ENCODE peak calls at places on chromosomes 11 and 22, in four cellular contexts. G is K562, S is HepG2, R is HCT116. Z is an unnamed sample.

GRCh38 chr22:49451070-49451840 is 376.4 kb downstream of the BRD1 start:
- DNase-seq in S (no peak), R (no peak), G (no peak), Z (no peak)

GRCh38 chr11:61037694-61038093 is 64.6 kb upstream of the CD5 start:
- DNase-seq in G (no peak), S (no peak), R (no peak), Z (no peak)

GRCh38 chr11:62721994-62722393 is 5.3 kb downstream of the HNRNPUL2 start:
- DNase-seq in S (peak; percentile 80), G (no peak), R (no peak), Z (no peak)

GRCh38 chr11:31804439-31805036 is 6.6 kb downstream of the PAX6 start:
- DNase-seq in S (no peak), R (no peak), G (no peak), Z (peak; percentile 74)

GRCh38 chr11:115409691-115410220 is 94.5 kb downstream of the CADM1 start:
- DNase-seq in G (no peak), S (peak; percentile 94), R (no peak), Z (no peak)

GRCh38 chr11:88174627-88175003 is 628 bp downstream of the RAB38 start:
- DNase-seq in S (no peak), R (peak; percentile 45), G (no peak), Z (no peak)

GRCh38 chr11:82854242-82854641 is 46.0 kb downstream of the PRCP start:
- DNase-seq in S (no peak), R (no peak), G (no peak), Z (no peak)

GRCh38 chr22:46538816-46539163 is 1.4 kb upstream of the CELSR1 start:
- DNase-seq in S (no peak), G (no peak), R (no peak), Z (no peak)

GRCh38 chr22:43226368-43226979 is 39.5 kb upstream of the TTLL12 start:
- DNase-seq in G (peak; percentile 34), S (peak; percentile 23), R (no peak), Z (peak; percentile 51)

GRCh38 chr11:30317030-30317429 is 5.9 kb upstream of the ARL14EP start:
- DNase-seq in R (no peak), S (no peak), G (no peak), Z (no peak)

GRCh38 chr22:48520888-48521600 is 1306.6 kb downstream of the BRD1 start:
- DNase-seq in R (no peak), G (no peak), S (no peak), Z (no peak)

GRCh38 chr11:34770111-34770510 is 146.1 kb downstream of the APIP start:
- DNase-seq in S (no peak), R (no peak), G (no peak), Z (no peak)

GRCh38 chr11:117146521-117146920 is 2.4 kb downstream of the PAFAH1B2 start:
- DNase-seq in S (no peak), R (no peak), G (no peak), Z (no peak)

GRCh38 chr11:122703541-122704272 is 48.2 kb downstream of the UBASH3B start:
- DNase-seq in R (no peak), G (no peak), S (no peak), Z (no peak)

GRCh38 chr11:76891285-76891684 is 30.6 kb downstream of the ACER3 start:
- DNase-seq in R (no peak), S (no peak), G (no peak), Z (no peak)

GRCh38 chr22:40423246-40423753 is 52.9 kb downstream of the SGSM3 start:
- DNase-seq in R (no peak), S (no peak), G (no peak), Z (no peak)

GRCh38 chr11:11446967-11447366 is 93.9 kb upstream of the CSNK2A3 start:
- DNase-seq in S (no peak), G (no peak), R (no peak), Z (no peak)

GRCh38 chr11:11448626-11449025 is 95.6 kb upstream of the CSNK2A3 start:
- DNase-seq in R (no peak), G (no peak), S (no peak), Z (no peak)

GRCh38 chr11:11451501-11452005 is 98.5 kb upstream of the CSNK2A3 start:
- DNase-seq in S (peak; percentile 82), G (no peak), R (peak; percentile 46), Z (no peak)

GRCh38 chr11:11449327-11449726 is 96.3 kb upstream of the CSNK2A3 start:
- DNase-seq in R (no peak), G (no peak), S (no peak), Z (no peak)

DNA sequence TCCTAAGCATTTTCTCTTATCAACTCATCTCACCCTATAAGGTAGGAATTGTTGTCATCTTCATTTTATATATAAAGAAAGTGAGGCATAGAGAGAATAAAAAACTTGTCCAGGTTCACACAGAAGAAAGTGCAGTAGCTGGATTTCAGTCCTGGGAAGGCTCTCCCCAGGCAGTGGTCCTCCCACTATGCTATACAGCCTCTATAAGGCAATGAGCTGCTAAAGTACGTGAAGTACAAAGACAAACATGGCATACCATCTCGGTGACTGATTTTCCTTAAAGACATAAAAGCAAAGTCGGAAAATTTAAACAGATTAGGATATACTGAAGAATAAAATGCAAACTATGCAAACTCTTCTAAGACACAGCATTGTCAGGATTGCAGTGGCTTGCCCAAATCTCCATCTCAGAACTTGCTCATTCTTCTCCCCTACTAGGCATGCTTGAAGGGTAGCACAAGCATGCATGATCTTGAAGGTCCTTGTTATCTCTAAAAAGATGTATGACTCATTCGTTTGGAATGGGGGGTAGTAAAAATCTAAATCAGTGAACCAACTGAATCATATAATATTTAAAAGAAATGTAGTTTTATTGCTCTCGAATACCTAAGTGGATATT is 97.8 kb upstream of the CSNK2A3 start:
- DNase-seq in G (no peak), S (no peak), R (peak; percentile 26), Z (no peak)
- TF ChIP-seq FOSL1 in G (peak; percentile 29), S (no peak), R (peak; percentile 43), Z (no peak)

DNA sequence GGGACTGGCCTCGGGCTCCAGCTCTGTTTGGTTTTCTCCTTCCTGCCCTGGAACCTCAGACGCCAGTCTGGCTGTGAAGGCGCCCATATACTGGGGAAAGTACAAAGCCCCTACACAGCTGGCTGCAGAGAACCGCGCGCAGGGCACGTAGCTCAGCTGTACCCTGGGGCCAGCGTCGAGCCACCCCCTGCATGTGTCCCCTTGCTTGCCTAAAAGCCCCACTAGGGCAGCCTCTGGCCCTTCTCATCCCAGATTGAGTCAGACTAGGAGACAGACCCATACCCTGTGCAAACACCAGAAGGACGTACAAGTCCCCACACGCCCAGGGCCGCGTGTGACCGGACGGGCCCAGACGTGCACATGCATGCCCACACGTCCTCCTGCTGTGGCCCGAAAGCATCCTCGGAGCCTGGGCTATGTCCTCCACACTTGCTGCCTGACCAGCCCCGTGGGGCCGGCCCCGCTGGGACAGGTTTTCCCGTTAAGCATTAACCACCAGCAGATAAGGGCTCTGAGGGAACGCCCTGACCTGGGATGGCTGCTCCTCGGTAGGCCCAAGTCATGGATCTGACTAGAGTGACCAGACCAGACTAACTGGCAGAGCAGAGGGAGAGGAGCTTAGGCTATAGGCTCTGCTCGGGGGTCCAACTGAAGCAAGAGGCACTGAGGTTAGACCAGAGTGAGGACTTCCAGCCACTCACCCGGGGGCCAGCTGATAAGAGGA is 4.1 kb upstream of the SYT8 start:
- DNase-seq in G (no peak), S (peak; percentile 74), R (no peak), Z (no peak)
- H3K4me1 ChIP-seq in G (peaks cover 42% of the 10 kb centered on the region), S (peaks cover 92% of the 10 kb centered on the region), R (peaks cover 69% of the 10 kb centered on the region), Z (no peaks in the 10 kb centered on the region)

DNA sequence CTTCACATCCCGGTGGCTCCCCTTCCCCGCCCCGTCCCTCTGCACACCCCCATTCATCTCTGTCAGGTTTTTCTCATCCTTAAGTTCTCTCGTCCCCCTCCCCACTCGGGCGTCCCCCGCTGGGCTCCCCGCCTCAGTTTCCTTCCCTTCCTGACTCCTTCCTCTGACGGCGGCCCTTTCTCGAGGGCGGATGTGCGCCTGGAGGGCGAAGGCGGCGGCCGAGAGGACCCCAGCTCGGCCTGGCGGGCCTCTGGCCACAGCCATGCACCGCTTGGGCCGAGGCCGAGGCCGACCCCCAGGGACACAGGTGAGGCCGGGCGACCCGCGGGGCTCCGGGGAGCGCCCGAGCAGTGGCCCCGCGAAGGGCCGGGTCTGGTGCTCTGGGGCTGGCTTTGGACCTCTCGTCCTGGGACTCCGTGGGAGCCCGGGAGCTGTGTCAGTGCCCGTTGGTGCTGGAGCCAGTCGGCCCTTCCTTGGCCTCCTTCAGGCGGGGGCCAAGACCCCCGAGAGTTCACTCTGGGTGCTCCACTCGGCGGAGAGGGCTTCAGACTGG is 2.9 kb downstream of the PHLDB1 start:
- DNase-seq in G (no peak), R (no peak), S (no peak), Z (peak; percentile 75)
- TF ChIP-seq FOSL1 in G (no peak), R (no peak), S (no peak), Z (no peak)

DNA sequence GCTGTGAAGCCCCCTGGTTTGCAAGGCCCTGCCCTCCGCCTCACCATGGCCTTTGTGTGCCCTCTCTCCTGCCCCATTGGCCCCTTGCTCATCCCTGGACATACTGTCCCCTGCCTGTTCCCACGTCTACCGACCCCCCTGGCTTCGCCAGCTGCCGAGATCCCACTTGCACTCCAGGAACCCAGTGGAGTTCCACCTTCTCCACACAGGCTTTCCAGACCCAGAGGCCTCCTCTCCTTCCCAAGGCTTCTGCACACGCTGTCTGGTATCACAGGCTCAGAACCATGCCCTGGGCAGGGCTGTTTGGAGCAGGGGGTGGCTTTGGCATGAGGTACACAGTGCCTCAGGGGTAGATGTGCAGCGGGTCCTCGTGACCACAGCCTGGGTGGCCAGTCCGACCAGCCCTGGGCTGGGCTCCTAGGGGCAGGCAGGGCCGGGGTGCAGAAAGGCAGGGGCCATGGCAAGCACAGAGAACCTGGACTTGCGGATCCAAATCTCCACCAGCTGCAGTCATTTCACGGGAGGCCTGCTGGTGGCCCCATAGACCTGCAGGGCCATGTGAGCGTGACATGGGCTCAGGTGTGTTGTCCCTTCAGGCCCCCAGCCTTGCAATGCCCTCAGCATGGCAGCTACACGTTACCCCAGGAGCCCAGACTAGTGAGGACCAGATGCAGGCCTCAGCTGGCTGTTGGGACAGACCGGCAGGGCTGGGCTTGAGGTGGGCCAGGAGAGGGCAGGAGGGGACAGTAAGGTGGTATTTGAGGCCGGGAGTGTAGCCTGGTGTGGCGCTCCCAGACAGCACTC is 9.5 kb downstream of the GRK2 start:
- DNase-seq in R (no peak), G (no peak), S (no peak), Z (no peak)
- H3K4me1 ChIP-seq in R (peaks cover 4% of the 10 kb centered on the region), G (peaks cover 88% of the 10 kb centered on the region), S (peaks cover 6% of the 10 kb centered on the region), Z (peaks cover 26% of the 10 kb centered on the region)

Z was measured in H1.